ENCODE peak calls at places on chromosomes 1 and 21, in eight cellular contexts. One of them, this sample, is unnamed.

GRCh38 chr1:155063550-155064108 is at the start of gene EFNA4:
- DNase-seq in body of pancreas: peak; percentile 89
- DNase-seq in GM23248: peak; percentile 89
- DNase-seq in pancreas: peak; percentile 83
- DNase-seq in SJSA1: peak; percentile 80
- DNase-seq in aorta: peak; percentile 94
- DNase-seq in psoas muscle: peak; percentile 86
- DNase-seq in heart left ventricle: peak; percentile 85
- DNase-seq in this sample: peak; percentile 90

GRCh38 chr1:37255111-37255795 is 219.1 kb upstream of the ZC3H12A start:
- DNase-seq in heart left ventricle: no peak
- DNase-seq in GM23248: peak; percentile 28
- DNase-seq in body of pancreas: peak; percentile 37
- DNase-seq in aorta: no peak
- DNase-seq in psoas muscle: no peak
- DNase-seq in pancreas: no peak
- DNase-seq in SJSA1: no peak
- DNase-seq in this sample: no peak

GRCh38 chr1:177255411-177255810 is 84.7 kb downstream of the BRINP2 start:
- DNase-seq in SJSA1: no peak
- DNase-seq in aorta: no peak
- DNase-seq in body of pancreas: no peak
- DNase-seq in heart left ventricle: no peak
- DNase-seq in GM23248: peak; percentile 44
- DNase-seq in pancreas: no peak
- DNase-seq in psoas muscle: no peak
- DNase-seq in this sample: no peak

GRCh38 chr1:246462986-246463385 is 44.1 kb downstream of the SMYD3 start:
- DNase-seq in pancreas: no peak
- DNase-seq in SJSA1: no peak
- DNase-seq in psoas muscle: no peak
- DNase-seq in body of pancreas: no peak
- DNase-seq in heart left ventricle: no peak
- DNase-seq in aorta: no peak
- DNase-seq in GM23248: no peak
- DNase-seq in this sample: no peak

GRCh38 chr1:185075476-185075875 is 30.1 kb downstream of the RNF2 start:
- DNase-seq in SJSA1: no peak
- DNase-seq in body of pancreas: no peak
- DNase-seq in heart left ventricle: no peak
- DNase-seq in pancreas: no peak
- DNase-seq in aorta: no peak
- DNase-seq in psoas muscle: no peak
- DNase-seq in GM23248: no peak
- DNase-seq in this sample: no peak

GRCh38 chr1:186154651-186155050 is 220.4 kb downstream of the TPR start:
- DNase-seq in body of pancreas: no peak
- DNase-seq in GM23248: no peak
- DNase-seq in aorta: no peak
- DNase-seq in SJSA1: no peak
- DNase-seq in pancreas: no peak
- DNase-seq in psoas muscle: no peak
- DNase-seq in heart left ventricle: no peak
- DNase-seq in this sample: no peak

GRCh38 chr1:15849775-15850449 is 2.4 kb downstream of the SPEN start:
- DNase-seq in body of pancreas: peak; percentile 61
- DNase-seq in GM23248: peak; percentile 84
- DNase-seq in heart left ventricle: peak; percentile 50
- DNase-seq in pancreas: no peak
- DNase-seq in SJSA1: peak; percentile 70
- DNase-seq in psoas muscle: no peak
- DNase-seq in aorta: no peak
- DNase-seq in this sample: no peak

GRCh38 chr1:78561856-78562255 is 58.4 kb upstream of the IFI44L start:
- DNase-seq in pancreas: no peak
- DNase-seq in SJSA1: no peak
- DNase-seq in GM23248: peak; percentile 33
- DNase-seq in heart left ventricle: no peak
- DNase-seq in psoas muscle: no peak
- DNase-seq in aorta: no peak
- DNase-seq in body of pancreas: no peak
- DNase-seq in this sample: no peak

GRCh38 chr1:53298163-53298685 is 29.6 kb downstream of the LRP8 start:
- DNase-seq in pancreas: no peak
- DNase-seq in psoas muscle: no peak
- DNase-seq in GM23248: peak; percentile 50
- DNase-seq in SJSA1: no peak
- DNase-seq in heart left ventricle: no peak
- DNase-seq in aorta: no peak
- DNase-seq in body of pancreas: no peak
- DNase-seq in this sample: no peak

GRCh38 chr1:94329276-94329675 is 88.9 kb upstream of the ABCD3 start:
- DNase-seq in body of pancreas: no peak
- DNase-seq in heart left ventricle: no peak
- DNase-seq in pancreas: no peak
- DNase-seq in GM23248: peak; percentile 30
- DNase-seq in SJSA1: no peak
- DNase-seq in psoas muscle: no peak
- DNase-seq in aorta: no peak
- DNase-seq in this sample: no peak

GRCh38 chr1:48228156-48228555 is 5.6 kb downstream of the SLC5A9 start:
- DNase-seq in body of pancreas: no peak
- DNase-seq in psoas muscle: no peak
- DNase-seq in aorta: no peak
- DNase-seq in SJSA1: no peak
- DNase-seq in GM23248: peak; percentile 15
- DNase-seq in pancreas: no peak
- DNase-seq in heart left ventricle: no peak
- DNase-seq in this sample: no peak

GRCh38 chr1:165795894-165796293 is 27.2 kb upstream of the TMCO1 start:
- DNase-seq in SJSA1: no peak
- DNase-seq in aorta: no peak
- DNase-seq in body of pancreas: no peak
- DNase-seq in GM23248: no peak
- DNase-seq in psoas muscle: no peak
- DNase-seq in pancreas: no peak
- DNase-seq in heart left ventricle: no peak
- DNase-seq in this sample: no peak

GRCh38 chr1:77925536-77925935 is 37.1 kb downstream of the NEXN start:
- DNase-seq in pancreas: no peak
- DNase-seq in aorta: no peak
- DNase-seq in heart left ventricle: no peak
- DNase-seq in SJSA1: no peak
- DNase-seq in body of pancreas: no peak
- DNase-seq in psoas muscle: no peak
- DNase-seq in GM23248: peak; percentile 55
- DNase-seq in this sample: no peak

DNA sequence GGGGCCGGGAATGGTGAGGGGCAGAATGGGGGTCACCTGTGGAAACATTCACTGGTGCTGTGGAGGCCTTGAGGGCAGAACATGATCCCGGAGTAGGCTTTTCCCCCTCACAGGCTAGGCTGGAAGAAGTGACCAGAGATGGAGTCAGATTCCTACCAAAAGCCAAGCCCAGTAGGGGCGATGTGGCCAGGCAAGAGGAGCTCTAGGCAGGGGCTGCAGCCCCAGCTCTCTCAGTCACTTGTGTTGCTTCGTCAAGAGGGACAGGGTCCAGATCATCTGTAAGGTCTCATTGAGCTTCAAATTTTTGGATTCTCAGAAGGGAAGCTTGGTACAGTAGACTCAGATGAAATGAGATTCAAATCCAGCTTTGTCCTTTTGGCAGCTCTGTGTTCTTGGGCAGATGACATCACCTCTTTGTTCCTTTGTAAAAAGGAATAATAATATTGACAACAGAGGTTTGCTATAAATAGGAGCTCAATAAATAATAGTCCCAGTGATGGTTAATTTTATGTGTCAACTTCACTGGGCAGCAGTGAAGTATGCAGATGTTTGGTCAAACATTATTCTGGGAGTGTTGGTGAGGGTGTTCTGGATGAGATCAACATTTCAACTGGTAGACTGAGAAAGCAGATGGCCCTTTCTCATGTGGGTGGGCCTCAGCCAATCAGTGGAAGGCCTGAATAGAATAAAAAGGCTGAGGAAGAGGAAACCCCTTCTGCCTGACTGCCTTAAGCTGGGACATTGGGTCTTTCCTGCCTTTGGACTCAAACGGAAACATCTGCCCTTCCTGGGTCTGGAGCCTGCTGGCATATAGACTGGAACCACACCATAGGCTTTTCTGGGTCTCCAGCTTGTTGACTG is 324.7 kb upstream of the USP24 start:
- DNase-seq in pancreas: no peak
- DNase-seq in heart left ventricle: no peak
- DNase-seq in aorta: no peak
- DNase-seq in SJSA1: no peak
- DNase-seq in psoas muscle: no peak
- DNase-seq in body of pancreas: no peak
- DNase-seq in GM23248: no peak
- DNase-seq in this sample: no peak
- H3K4me3 ChIP-seq in pancreas: no peak overlapping the region
- H3K4me3 ChIP-seq in heart left ventricle: no peak overlapping the region
- H3K4me3 ChIP-seq in aorta: no peak overlapping the region
- H3K4me3 ChIP-seq in SJSA1: no peak overlapping the region
- H3K4me3 ChIP-seq in psoas muscle: no peak overlapping the region
- H3K4me3 ChIP-seq in body of pancreas: no peak overlapping the region
- H3K4me3 ChIP-seq in GM23248: no peak overlapping the region
- H3K4me3 ChIP-seq in this sample: no peak overlapping the region

DNA sequence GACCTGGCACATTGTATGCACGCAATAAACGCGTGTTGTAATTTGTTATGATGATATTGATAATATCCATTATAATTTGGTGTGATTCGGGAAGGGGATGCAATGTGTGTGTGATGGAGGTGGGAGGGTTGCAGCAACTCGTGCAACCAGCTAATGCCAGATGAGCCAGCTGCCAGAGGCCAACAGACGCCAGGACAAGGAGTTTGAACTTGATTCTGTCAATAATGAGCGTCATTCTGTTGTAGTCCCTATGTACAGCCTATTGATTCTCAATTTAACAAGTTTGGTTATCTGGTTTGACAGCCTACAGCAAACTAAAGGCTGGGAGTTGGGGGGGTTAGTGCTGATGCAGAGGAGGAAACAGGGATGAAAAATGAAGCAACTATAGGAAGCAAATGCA is 35.5 kb downstream of the TIAM1 start:
- DNase-seq in body of pancreas: no peak
- DNase-seq in SJSA1: no peak
- DNase-seq in aorta: no peak
- DNase-seq in heart left ventricle: no peak
- DNase-seq in GM23248: no peak
- DNase-seq in pancreas: no peak
- DNase-seq in psoas muscle: no peak
- DNase-seq in this sample: no peak
- H3K27ac ChIP-seq in body of pancreas: no peak overlapping the region
- H3K27ac ChIP-seq in SJSA1: no peak overlapping the region
- H3K27ac ChIP-seq in aorta: no peak overlapping the region
- H3K27ac ChIP-seq in heart left ventricle: no peak overlapping the region
- H3K27ac ChIP-seq in GM23248: no peak overlapping the region
- H3K27ac ChIP-seq in pancreas: no peak overlapping the region
- H3K27ac ChIP-seq in psoas muscle: no peak overlapping the region
- H3K27ac ChIP-seq in this sample: no peak overlapping the region

GRCh38 chr1:180155202-180155682 is 573 bp downstream of the QSOX1 start:
- DNase-seq in GM23248: peak; percentile 59
- DNase-seq in body of pancreas: peak; percentile 41
- DNase-seq in pancreas: peak; percentile 72
- DNase-seq in heart left ventricle: no peak
- DNase-seq in psoas muscle: no peak
- DNase-seq in SJSA1: no peak
- DNase-seq in aorta: no peak
- DNase-seq in this sample: no peak

GRCh38 chr1:180157108-180157507 is 2.4 kb downstream of the QSOX1 start:
- DNase-seq in heart left ventricle: no peak
- DNase-seq in SJSA1: peak; percentile 57
- DNase-seq in psoas muscle: no peak
- DNase-seq in body of pancreas: no peak
- DNase-seq in aorta: no peak
- DNase-seq in GM23248: peak; percentile 76
- DNase-seq in pancreas: no peak
- DNase-seq in this sample: no peak

GRCh38 chr1:180157576-180158057 is 2.9 kb downstream of the QSOX1 start:
- DNase-seq in heart left ventricle: no peak
- DNase-seq in GM23248: peak; percentile 27
- DNase-seq in pancreas: no peak
- DNase-seq in SJSA1: no peak
- DNase-seq in body of pancreas: peak; percentile 93
- DNase-seq in psoas muscle: no peak
- DNase-seq in aorta: no peak
- DNase-seq in this sample: no peak

GRCh38 chr1:180156201-180156600 is 1.5 kb downstream of the QSOX1 start:
- DNase-seq in GM23248: no peak
- DNase-seq in pancreas: no peak
- DNase-seq in SJSA1: no peak
- DNase-seq in psoas muscle: no peak
- DNase-seq in body of pancreas: peak; percentile 33
- DNase-seq in heart left ventricle: no peak
- DNase-seq in aorta: no peak
- DNase-seq in this sample: no peak

GRCh38 chr1:180156631-180157091 is 2.0 kb downstream of the QSOX1 start:
- DNase-seq in psoas muscle: no peak
- DNase-seq in pancreas: no peak
- DNase-seq in SJSA1: no peak
- DNase-seq in GM23248: peak; percentile 88
- DNase-seq in aorta: no peak
- DNase-seq in body of pancreas: peak; percentile 34
- DNase-seq in heart left ventricle: no peak
- DNase-seq in this sample: no peak
- H3K4me3 ChIP-seq in psoas muscle: no peak overlapping the region
- H3K4me3 ChIP-seq in pancreas: peak overlapping the region; percentile 3
- H3K4me3 ChIP-seq in SJSA1: no peak overlapping the region
- H3K4me3 ChIP-seq in GM23248: peak overlapping the region; percentile 89
- H3K4me3 ChIP-seq in aorta: no peak overlapping the region
- H3K4me3 ChIP-seq in body of pancreas: no peak overlapping the region
- H3K4me3 ChIP-seq in heart left ventricle: no peak overlapping the region
- H3K4me3 ChIP-seq in this sample: peak overlapping the region; percentile 96

GRCh38 chr21:42523941-42524340 is 10.3 kb downstream of the SLC37A1 start:
- DNase-seq in GM23248: no peak
- DNase-seq in SJSA1: no peak
- DNase-seq in heart left ventricle: no peak
- DNase-seq in psoas muscle: no peak
- DNase-seq in pancreas: no peak
- DNase-seq in aorta: no peak
- DNase-seq in body of pancreas: no peak
- DNase-seq in this sample: peak; percentile 43
- H3K27ac ChIP-seq in GM23248: no peak overlapping the region
- H3K27ac ChIP-seq in SJSA1: peak overlapping the region; percentile 55
- H3K27ac ChIP-seq in heart left ventricle: peak overlapping the region; percentile 75
- H3K27ac ChIP-seq in psoas muscle: peak overlapping the region; percentile 88
- H3K27ac ChIP-seq in pancreas: no peak overlapping the region
- H3K27ac ChIP-seq in aorta: no peak overlapping the region
- H3K27ac ChIP-seq in body of pancreas: peak overlapping the region; percentile 68
- H3K27ac ChIP-seq in this sample: peak overlapping the region; percentile 86

GRCh38 chr1:151596166-151596933 is 15.5 kb upstream of the SNX27 start:
- DNase-seq in SJSA1: no peak
- DNase-seq in pancreas: no peak
- DNase-seq in GM23248: no peak
- DNase-seq in heart left ventricle: no peak
- DNase-seq in aorta: no peak
- DNase-seq in body of pancreas: peak; percentile 72
- DNase-seq in psoas muscle: no peak
- DNase-seq in this sample: no peak

GRCh38 chr1:151590961-151591360 is 20.9 kb upstream of the SNX27 start:
- DNase-seq in SJSA1: no peak
- DNase-seq in pancreas: no peak
- DNase-seq in GM23248: no peak
- DNase-seq in psoas muscle: no peak
- DNase-seq in body of pancreas: no peak
- DNase-seq in heart left ventricle: no peak
- DNase-seq in aorta: no peak
- DNase-seq in this sample: no peak

GRCh38 chr1:151593651-151594625 is 17.9 kb upstream of the SNX27 start:
- DNase-seq in SJSA1: peak; percentile 67
- DNase-seq in aorta: peak; percentile 87
- DNase-seq in pancreas: peak; percentile 94
- DNase-seq in GM23248: peak; percentile 59
- DNase-seq in heart left ventricle: peak; percentile 82
- DNase-seq in psoas muscle: peak; percentile 84
- DNase-seq in body of pancreas: peak; percentile 90
- DNase-seq in this sample: peak; percentile 92
- H3K4me3 ChIP-seq in SJSA1: no peak overlapping the region
- H3K4me3 ChIP-seq in aorta: no peak overlapping the region
- H3K4me3 ChIP-seq in pancreas: no peak overlapping the region
- H3K4me3 ChIP-seq in GM23248: no peak overlapping the region
- H3K4me3 ChIP-seq in heart left ventricle: no peak overlapping the region
- H3K4me3 ChIP-seq in psoas muscle: no peak overlapping the region
- H3K4me3 ChIP-seq in body of pancreas: no peak overlapping the region
- H3K4me3 ChIP-seq in this sample: peak overlapping the region; percentile 19

This sample was measured in lower lobe of right lung.